ENCODE peak calls at places on chromosomes 4 and X, in ten cellular contexts. H, B, P, M, Y, G, K, Q, W and I are unnamed samples. For H3K4me1, the result is how much of the 10 kb centered on the place peaks cover.

GRCh38 chr4:8594097-8595038 is 1.8 kb downstream of the CPZ start:
- DNase-seq in H (peak), B (peak), P (peak), M (peak), Y (no peak), G (peak), K (peak), Q (peak), W (peak), I (peak)

GRCh38 chr4:7034262-7035081 is 8.7 kb upstream of the TADA2B start:
- DNase-seq in H (peak), B (peak), P (no peak), M (no peak), Y (peak), G (peak), K (no peak), Q (no peak), W (peak), I (peak)

GRCh38 chr4:20254517-20255250 is 3.0 kb downstream of the SLIT2 start:
- DNase-seq in H (peak), B (peak), P (no peak), M (no peak), Y (peak), G (peak), K (peak), Q (no peak), W (no peak), I (no peak)

GRCh38 chr4:125765936-125766335 is 451.2 kb downstream of the FAT4 start:
- DNase-seq in H (peak), B (no peak), P (no peak), M (no peak), Y (no peak), G (peak), K (no peak), Q (no peak), W (no peak), I (no peak)

GRCh38 chrX:118507766-118508165 is 12.2 kb downstream of the DOCK11 start:
- DNase-seq in H (peak), B (no peak), P (no peak), M (no peak), Y (no peak), G (no peak), K (no peak), Q (no peak), W (no peak), I (no peak)

GRCh38 chrX:134736351-134736750 is 78.1 kb upstream of the PLAC1 start:
- DNase-seq in H (no peak), B (no peak), P (no peak), M (no peak), Y (no peak), G (no peak), K (no peak), Q (no peak), W (no peak), I (no peak)

GRCh38 chr4:126595643-126596042 is 1037.1 kb upstream of the INTU start:
- DNase-seq in H (no peak), B (no peak), P (no peak), M (no peak), Y (no peak), G (peak), K (no peak), Q (no peak), W (no peak), I (no peak)

GRCh38 chr4:150818661-150819060 is 196.4 kb downstream of the LRBA start:
- DNase-seq in H (peak), B (no peak), P (no peak), M (no peak), Y (no peak), G (peak), K (no peak), Q (no peak), W (no peak), I (no peak)

GRCh38 chr4:81113024-81113423 is 82.5 kb downstream of the BMP3 start:
- DNase-seq in H (no peak), B (no peak), P (no peak), M (no peak), Y (no peak), G (no peak), K (no peak), Q (no peak), W (no peak), I (no peak)

GRCh38 chrX:138775501-138775900 is 64.0 kb upstream of the FGF13 start:
- DNase-seq in H (peak), B (no peak), P (no peak), M (no peak), Y (no peak), G (peak), K (no peak), Q (no peak), W (peak), I (no peak)

GRCh38 chrX:65601530-65602281 is 65.7 kb upstream of the MSN start:
- DNase-seq in H (peak), B (peak), P (no peak), M (no peak), Y (peak), G (peak), K (peak), Q (peak), W (peak), I (peak)

GRCh38 chr4:165454426-165454825 is 75.6 kb downstream of the CPE start:
- DNase-seq in H (no peak), B (no peak), P (no peak), M (no peak), Y (no peak), G (no peak), K (no peak), Q (no peak), W (no peak), I (no peak)
- H3K4me1 ChIP-seq in H (under half), B (under half), P (under half), M (under half), Y (under half), G (under half), K (under half), Q (under half), W (under half), I (under half)

GRCh38 chr4:112178731-112179130 is 33.5 kb downstream of the FAM241A start:
- DNase-seq in H (peak), B (no peak), P (no peak), M (no peak), Y (no peak), G (no peak), K (no peak), Q (no peak), W (no peak), I (no peak)

GRCh38 chr4:112172180-112172579 is 26.9 kb downstream of the FAM241A start:
- DNase-seq in H (no peak), B (no peak), P (no peak), M (no peak), Y (no peak), G (no peak), K (no peak), Q (no peak), W (no peak), I (no peak)

GRCh38 chr4:112173593-112174559 is 28.6 kb downstream of the FAM241A start:
- DNase-seq in H (peak), B (no peak), P (peak), M (no peak), Y (no peak), G (no peak), K (no peak), Q (no peak), W (no peak), I (no peak)

GRCh38 chr4:112176596-112176995 is 31.3 kb downstream of the FAM241A start:
- DNase-seq in H (no peak), B (no peak), P (no peak), M (no peak), Y (no peak), G (no peak), K (no peak), Q (no peak), W (no peak), I (no peak)

GRCh38 chr4:112175840-112176239 is 30.6 kb downstream of the FAM241A start:
- DNase-seq in H (no peak), B (no peak), P (no peak), M (no peak), Y (no peak), G (no peak), K (no peak), Q (no peak), W (no peak), I (no peak)
- H3K4me1 ChIP-seq in H (under half), B (under half), P (under half), M (under half), Y (under half), G (under half), K (under half), Q (under half), W (under half), I (under half)

GRCh38 chr4:25862411-25863346 is at the start of gene SEL1L3:
- DNase-seq in H (peak), B (peak), P (no peak), M (peak), Y (peak), G (no peak), K (peak), Q (no peak), W (peak), I (peak)
- H3K4me1 ChIP-seq in H (under half), B (under half), P (under half), M (under half), Y (under half), G (under half), K (under half), Q (under half), W (under half), I (under half)

GRCh38 chr4:1215347-1216075 is 33.4 kb downstream of the CTBP1 start:
- DNase-seq in H (no peak), B (no peak), P (no peak), M (no peak), Y (no peak), G (no peak), K (peak), Q (peak), W (no peak), I (no peak)
- H3K4me1 ChIP-seq in H (under half), B (under half), P (under half), M (under half), Y (under half), G (under half), K (under half), Q (under half), W (under half), I (under half)

DNA sequence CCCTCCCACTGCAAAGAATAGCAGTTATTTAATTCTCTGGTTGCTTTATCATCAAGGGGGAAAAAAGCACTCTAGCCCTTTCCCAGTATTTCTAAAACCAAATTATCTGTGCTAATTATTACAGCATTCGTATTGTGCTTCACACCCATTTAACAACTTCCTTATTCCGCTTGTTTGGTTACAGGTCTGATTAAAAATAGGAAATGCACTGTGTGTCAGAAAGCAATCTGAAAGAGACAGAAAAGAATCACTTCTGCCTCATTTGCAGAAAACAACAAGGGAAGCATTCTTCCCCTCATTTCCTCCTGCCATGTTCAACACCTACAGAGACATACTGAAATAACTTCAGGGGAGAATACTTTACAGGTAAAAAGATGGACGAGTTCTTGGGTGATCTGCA is 114.9 kb upstream of the MAP3K15 start:
- DNase-seq in H (no peak), B (no peak), P (no peak), M (no peak), Y (no peak), G (no peak), K (no peak), Q (no peak), W (no peak), I (no peak)
- H3K4me1 ChIP-seq in H (under half), B (under half), P (under half), M (under half), Y (under half), G (under half), K (under half), Q (under half), W (under half), I (under half)

GRCh38 chr4:4753643-4754042 is 105.8 kb upstream of the MSX1 start:
- DNase-seq in H (no peak), B (no peak), P (no peak), M (no peak), Y (no peak), G (no peak), K (no peak), Q (no peak), W (no peak), I (no peak)
- H3K4me1 ChIP-seq in H (under half), B (under half), P (under half), M (under half), Y (under half), G (under half), K (under half), Q (under half), W (under half), I (under half)

DNA sequence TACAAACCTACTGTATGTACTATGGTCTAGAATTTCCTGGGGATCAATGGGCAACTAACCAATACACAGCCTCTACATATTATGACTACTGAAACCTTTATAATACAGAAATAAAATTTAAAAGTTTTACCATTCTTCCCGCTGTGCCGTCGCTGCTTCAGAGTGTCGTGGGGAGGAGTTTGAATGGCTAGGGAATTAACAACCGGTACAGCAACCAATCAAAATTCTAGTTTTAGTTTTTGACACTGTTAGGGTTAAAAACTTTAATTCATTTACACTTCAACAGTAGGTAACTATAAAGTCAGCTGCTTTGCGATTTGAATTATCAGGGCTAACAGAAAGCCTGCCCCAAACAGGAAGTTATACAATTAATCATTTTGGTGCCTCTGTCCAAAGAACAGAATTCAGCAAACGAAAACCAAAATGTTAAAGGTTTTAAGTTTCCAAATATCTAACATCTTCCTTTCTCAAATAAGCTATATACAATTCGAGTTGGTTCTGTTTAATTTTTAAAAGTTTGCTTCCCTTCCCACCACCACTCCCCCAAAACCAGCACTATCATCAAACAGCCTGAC is 2.3 kb downstream of the HNRNPD start:
- DNase-seq in H (peak), B (no peak), P (no peak), M (no peak), Y (no peak), G (peak), K (no peak), Q (no peak), W (no peak), I (no peak)
- H3K4me1 ChIP-seq in H (under half), B (half or more), P (under half), M (under half), Y (under half), G (under half), K (under half), Q (under half), W (under half), I (under half)

DNA sequence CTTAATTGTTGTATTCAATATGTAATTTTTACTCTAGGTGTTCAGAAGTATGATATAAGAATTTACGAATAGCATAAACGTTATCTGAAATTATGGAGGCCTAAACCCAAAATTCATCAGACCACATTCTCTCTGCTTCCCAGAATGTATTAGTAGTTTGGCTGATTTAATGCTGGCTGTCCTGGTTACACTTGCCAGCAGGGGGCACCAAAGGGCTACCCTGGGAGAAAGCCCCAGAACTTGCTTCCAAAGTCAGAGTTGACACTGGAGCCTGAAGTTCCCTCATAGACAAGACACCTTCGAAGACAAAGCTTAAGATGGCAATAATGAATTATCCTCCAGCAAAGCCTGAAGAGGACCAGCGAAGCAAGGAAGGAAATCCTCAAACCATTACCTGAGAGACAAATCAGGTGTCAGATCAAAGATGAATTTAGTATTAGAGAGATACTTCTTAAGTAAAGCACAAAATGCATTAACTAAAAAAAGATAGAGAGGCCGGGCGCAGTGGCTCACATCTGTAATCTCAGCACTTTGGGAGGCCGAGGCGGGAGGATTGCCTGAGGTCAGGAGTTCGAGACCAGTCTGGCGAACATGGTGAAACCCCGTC is 11.3 kb upstream of the ANOS1 start:
- DNase-seq in H (peak), B (peak), P (no peak), M (peak), Y (peak), G (peak), K (peak), Q (peak), W (peak), I (peak)
- H3K4me1 ChIP-seq in H (under half), B (under half), P (under half), M (under half), Y (under half), G (under half), K (under half), Q (under half), W (under half), I (under half)

DNA sequence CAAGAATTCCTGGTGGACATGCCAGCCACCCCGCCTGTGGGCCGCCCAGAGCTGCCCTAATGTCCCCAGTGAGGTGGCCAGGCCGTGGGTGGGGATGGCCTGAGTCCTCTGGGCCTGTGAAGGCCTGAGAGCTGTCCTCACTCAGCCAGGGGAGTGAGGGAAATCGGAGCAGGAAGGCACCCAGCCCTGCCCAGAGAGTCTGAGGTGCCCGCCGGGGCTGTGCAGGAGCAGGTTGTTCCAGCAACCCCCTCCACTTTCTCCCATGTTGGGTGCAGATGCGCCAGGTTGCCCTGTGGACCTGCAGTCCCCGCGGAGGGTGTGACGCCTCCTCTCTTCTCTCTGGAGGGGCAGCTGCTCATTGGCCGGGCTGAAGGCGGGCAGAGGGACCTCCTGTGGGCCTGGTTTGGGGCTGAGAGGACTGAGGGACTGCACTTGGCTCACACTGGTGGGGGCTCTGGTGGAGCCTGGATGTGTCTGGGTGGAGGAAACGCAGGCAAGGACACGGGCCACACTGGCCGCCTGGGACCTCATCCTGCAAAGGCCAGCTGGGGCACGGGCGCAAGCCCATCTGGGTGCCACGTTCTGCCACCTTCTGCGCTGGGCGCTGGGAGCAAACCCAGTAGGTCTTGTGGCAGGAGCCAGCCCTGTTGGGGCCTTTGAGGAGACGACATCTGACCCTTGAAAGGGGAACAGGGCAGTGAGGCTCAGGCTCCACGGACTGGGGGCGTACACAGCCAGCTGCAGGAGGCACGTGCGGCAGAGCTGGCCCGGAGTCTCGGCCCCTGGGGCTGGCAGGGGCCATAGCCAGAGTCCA is 14.0 kb downstream of the DOK7 start:
- DNase-seq in H (no peak), B (no peak), P (no peak), M (no peak), Y (no peak), G (no peak), K (peak), Q (no peak), W (no peak), I (no peak)
- H3K4me1 ChIP-seq in H (under half), B (under half), P (under half), M (under half), Y (under half), G (under half), K (under half), Q (under half), W (under half), I (under half)

DNA sequence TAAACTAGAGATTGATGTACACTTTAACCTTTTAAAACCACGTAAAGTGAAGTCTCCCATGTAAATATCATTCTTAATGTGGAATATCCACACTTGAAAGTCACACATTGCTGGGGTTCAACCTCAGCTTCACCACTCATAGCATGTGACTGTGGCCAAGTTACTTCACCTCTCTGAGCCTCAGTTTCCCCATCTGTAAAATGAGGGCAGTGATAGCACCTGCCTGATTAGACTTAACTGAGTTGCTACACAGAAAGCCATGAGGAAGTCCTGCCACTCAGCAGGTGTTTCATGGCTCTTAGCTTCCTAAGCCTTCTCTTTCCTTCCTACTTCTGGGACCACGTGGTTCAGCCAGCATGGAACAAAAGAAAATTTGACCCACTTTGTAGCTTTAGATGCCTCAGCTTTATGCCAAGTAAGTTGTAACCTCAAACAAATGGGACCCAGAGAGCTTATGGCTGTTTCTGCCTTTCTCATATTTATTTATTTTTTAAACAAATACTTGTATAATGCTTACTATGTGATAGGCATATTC is 277.3 kb upstream of the KLF3 start:
- DNase-seq in H (no peak), B (no peak), P (no peak), M (no peak), Y (no peak), G (no peak), K (no peak), Q (no peak), W (no peak), I (no peak)
- H3K4me1 ChIP-seq in H (under half), B (half or more), P (under half), M (under half), Y (under half), G (under half), K (under half), Q (under half), W (under half), I (under half)